ENCODE peak calls at places on chromosomes 7 and 10, in six cellular contexts. X is OCI-LY7, N is MM.1S, T is HCT116, H is PC-9, K is GM23248. Q is an unnamed sample.
A peak's percentile ranks its signal among the peaks of the same experiment; 100 is the strongest.

GRCh38 chr10:46304671-46305429 is 18.1 kb downstream of the ANTXRL start:
- DNase-seq in X (no peak), N (no peak), T (no peak), H (no peak), K (no peak), Q (no peak)

GRCh38 chr10:52119507-52119906 is 194.6 kb upstream of the DKK1 start:
- DNase-seq in X (no peak), N (no peak), T (no peak), H (no peak), K (no peak), Q (no peak)

GRCh38 chr7:2043316-2044039 is 189.3 kb downstream of the MAD1L1 start:
- DNase-seq in X (no peak), N (no peak), T (no peak), H (no peak), K (no peak), Q (no peak)

GRCh38 chr7:27678617-27679260 is 16.1 kb upstream of the HIBADH start:
- DNase-seq in X (no peak), N (no peak), T (no peak), H (no peak), K (peak; percentile 54), Q (peak; percentile 28)

GRCh38 chr10:121935702-121936101 is 7.9 kb upstream of the ATE1 start:
- DNase-seq in X (no peak), N (no peak), T (no peak), H (no peak), K (no peak), Q (no peak)

GRCh38 chr7:75650671-75651070 is 88.1 kb downstream of the HIP1 start:
- DNase-seq in X (no peak), N (no peak), T (no peak), H (no peak), K (no peak), Q (no peak)

GRCh38 chr7:98374285-98374680 is 26.6 kb downstream of the BAIAP2L1 start:
- DNase-seq in X (no peak), N (no peak), T (no peak), H (no peak), K (no peak), Q (no peak)

GRCh38 chr10:75283150-75284096 is 47.7 kb upstream of the COMTD1 start:
- DNase-seq in X (no peak), N (no peak), T (no peak), H (no peak), K (peak; percentile 71), Q (no peak)

GRCh38 chr10:132036153-132036886 is 29.4 kb upstream of the JAKMIP3 start:
- DNase-seq in X (no peak), N (no peak), T (no peak), H (peak; percentile 16), K (peak; percentile 54), Q (no peak)

GRCh38 chr10:67115972-67116371 is 190.1 kb downstream of the LRRTM3 start:
- DNase-seq in X (no peak), N (no peak), T (peak; percentile 51), H (peak; percentile 1), K (no peak), Q (peak; percentile 99)

GRCh38 chr7:66169616-66170015 is 35.5 kb upstream of the TPST1 start:
- DNase-seq in X (no peak), N (no peak), T (no peak), H (peak; percentile 34), K (no peak), Q (no peak)

GRCh38 chr10:86819567-86819966 is 63.1 kb downstream of the BMPR1A start:
- DNase-seq in X (no peak), N (no peak), T (no peak), H (no peak), K (no peak), Q (no peak)
- H3K79me2 ChIP-seq in X (no peaks in the 10 kb centered on the region), N (no peaks in the 10 kb centered on the region), T (peaks cover 50% of the 10 kb centered on the region), H (no peaks in the 10 kb centered on the region), K (peaks cover 100% of the 10 kb centered on the region), Q (peaks cover 14% of the 10 kb centered on the region)

GRCh38 chr7:131897016-131897789 is 340.8 kb upstream of the PODXL start:
- DNase-seq in X (no peak), N (no peak), T (peak; percentile 12), H (no peak), K (peak; percentile 87), Q (peak; percentile 62)
- H3K9me2 ChIP-seq in X (no peaks in the 10 kb centered on the region), N (no peaks in the 10 kb centered on the region), T (no peaks in the 10 kb centered on the region), H (no peaks in the 10 kb centered on the region), K (no peaks in the 10 kb centered on the region), Q (no peaks in the 10 kb centered on the region)

GRCh38 chr7:139075871-139076686 is 33.4 kb downstream of the ZC3HAV1 start:
- DNase-seq in X (no peak), N (no peak), T (no peak), H (no peak), K (no peak), Q (no peak)

GRCh38 chr7:139071683-139072082 is 35.8 kb upstream of the ZC3HAV1L start:
- DNase-seq in X (no peak), N (no peak), T (no peak), H (no peak), K (no peak), Q (no peak)

GRCh38 chr7:139078399-139078798 is 31.1 kb downstream of the ZC3HAV1 start:
- DNase-seq in X (no peak), N (no peak), T (no peak), H (no peak), K (peak; percentile 62), Q (peak; percentile 10)

GRCh38 chr7:139078911-139079310 is 30.6 kb downstream of the ZC3HAV1 start:
- DNase-seq in X (no peak), N (no peak), T (no peak), H (no peak), K (no peak), Q (no peak)

DNA sequence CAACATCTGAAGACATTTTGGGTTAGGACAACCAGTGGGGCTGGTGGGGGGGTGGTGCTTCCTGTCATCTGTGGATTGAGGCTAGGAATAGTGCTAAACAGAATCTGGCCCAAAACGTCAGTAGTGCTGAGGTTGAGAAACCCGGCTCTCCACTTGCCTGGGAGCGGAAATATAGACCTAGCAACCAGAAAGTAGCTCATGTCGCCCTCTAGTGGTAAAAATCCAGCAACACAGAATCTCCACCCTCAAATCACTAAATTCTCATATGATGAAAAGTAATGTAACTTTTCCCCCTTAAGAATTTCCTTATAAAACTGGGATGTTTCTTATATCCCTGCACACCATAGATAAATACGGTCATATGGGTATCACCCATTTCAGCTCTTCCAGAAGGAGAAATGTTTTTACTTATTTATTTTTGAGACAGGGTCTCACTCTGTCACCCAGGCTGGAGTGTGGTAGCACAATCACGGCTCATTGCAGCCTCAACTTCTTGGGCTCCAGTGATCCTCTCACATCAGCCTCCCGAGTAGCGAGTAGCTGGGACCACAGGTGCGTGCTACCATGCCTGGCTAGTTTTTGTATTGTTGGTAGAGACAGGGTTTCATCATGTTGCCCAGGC is 34.4 kb downstream of the ZC3HAV1 start:
- DNase-seq in X (peak; percentile 80), N (peak; percentile 90), T (peak; percentile 56), H (peak; percentile 55), K (peak; percentile 88), Q (peak; percentile 83)
- H3K79me2 ChIP-seq in X (peaks cover 6% of the 10 kb centered on the region), N (peaks cover 56% of the 10 kb centered on the region), T (no peaks in the 10 kb centered on the region), H (no peaks in the 10 kb centered on the region), K (no peaks in the 10 kb centered on the region), Q (no peaks in the 10 kb centered on the region)

DNA sequence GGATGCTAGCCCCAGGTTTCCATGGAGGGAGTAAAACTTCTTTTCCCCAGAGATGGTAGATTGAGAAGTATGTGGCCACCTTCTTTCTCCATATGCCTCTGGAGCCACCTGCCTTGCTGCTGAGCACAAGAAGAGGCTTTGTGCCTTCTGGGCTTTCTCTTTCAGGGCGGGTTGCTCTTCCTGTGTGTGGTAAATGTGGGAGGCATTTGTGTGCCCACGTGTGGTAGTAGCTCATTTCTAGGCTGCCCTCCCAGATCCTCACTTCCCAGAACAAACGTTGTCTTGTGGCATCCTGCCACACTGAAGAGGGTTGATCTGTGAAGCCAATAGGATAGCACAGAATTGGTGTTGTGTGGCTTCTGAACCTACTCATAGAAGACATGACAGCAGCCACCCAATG is 342.0 kb upstream of the PODXL start:
- DNase-seq in X (no peak), N (no peak), T (no peak), H (no peak), K (peak; percentile 66), Q (peak; percentile 15)
- H3K9me2 ChIP-seq in X (no peaks in the 10 kb centered on the region), N (no peaks in the 10 kb centered on the region), T (no peaks in the 10 kb centered on the region), H (no peaks in the 10 kb centered on the region), K (no peaks in the 10 kb centered on the region), Q (no peaks in the 10 kb centered on the region)

DNA sequence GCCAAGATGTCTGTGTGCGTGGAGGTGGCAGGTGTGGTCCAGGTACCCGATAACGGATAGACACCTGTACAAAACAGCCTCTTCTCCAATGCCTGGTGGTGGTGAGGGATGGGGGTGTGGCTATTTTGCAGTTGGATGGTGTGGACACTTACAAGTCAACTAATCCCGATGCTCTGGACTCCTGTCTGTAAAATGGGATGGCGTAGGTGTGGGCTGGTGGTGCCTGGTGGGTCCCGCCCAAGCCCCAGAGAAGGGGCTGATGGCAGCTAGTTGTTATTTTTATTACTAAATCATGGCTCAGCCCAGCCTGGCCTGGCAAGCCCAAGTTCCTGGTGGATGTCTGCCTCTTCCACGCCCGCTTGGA is 22.3 kb downstream of the GTF2IRD1 start:
- DNase-seq in X (no peak), N (no peak), T (no peak), H (no peak), K (peak; percentile 22), Q (no peak)
- H3K79me2 ChIP-seq in X (no peaks in the 10 kb centered on the region), N (peaks cover 17% of the 10 kb centered on the region), T (peaks cover 35% of the 10 kb centered on the region), H (peaks cover 21% of the 10 kb centered on the region), K (no peaks in the 10 kb centered on the region), Q (peaks cover 39% of the 10 kb centered on the region)

DNA sequence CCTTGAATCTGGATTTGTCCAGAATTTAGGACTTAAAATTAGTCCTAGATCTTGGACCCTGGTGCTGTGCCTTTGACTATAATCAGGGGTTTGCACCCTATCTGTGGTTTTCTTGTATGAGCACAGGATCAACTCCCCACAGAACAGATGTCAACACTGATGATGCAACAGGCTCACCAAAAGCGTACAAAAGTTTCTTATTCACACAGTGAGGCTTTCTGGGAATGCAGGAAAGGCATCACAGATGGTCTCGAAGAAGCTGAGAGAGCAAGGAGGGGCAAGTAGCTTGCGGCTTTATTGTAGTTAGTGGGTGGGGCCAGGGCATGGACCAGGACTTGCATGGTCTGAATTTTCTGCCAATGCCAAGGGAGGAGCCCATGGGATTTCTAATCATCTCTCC is 46.2 kb downstream of the SEC61G start:
- DNase-seq in X (no peak), N (no peak), T (no peak), H (no peak), K (no peak), Q (no peak)
- H3K9me2 ChIP-seq in X (no peaks in the 10 kb centered on the region), N (no peaks in the 10 kb centered on the region), T (no peaks in the 10 kb centered on the region), H (no peaks in the 10 kb centered on the region), K (no peaks in the 10 kb centered on the region), Q (no peaks in the 10 kb centered on the region)

Q was measured in PC-3.